ENCODE peak calls at places on chromosomes 3 and 15, in four cellular contexts. M, W, E and T are unnamed samples.

GRCh38 chr3:23819599-23820360 is 14.0 kb downstream of the UBE2E1 start:
- DNase-seq in E (no peak), M (no peak), W (no peak), T (no peak)

GRCh38 chr3:69819283-69819682 is 80.0 kb downstream of the MITF start:
- DNase-seq in E (no peak), W (no peak), M (no peak), T (no peak)

GRCh38 chr3:39915027-39915426 is 105.6 kb downstream of the MYRIP start:
- DNase-seq in M (no peak), W (no peak), E (no peak), T (no peak)

GRCh38 chr3:128554100-128554464 is 61.1 kb upstream of the GATA2 start:
- DNase-seq in W (peak; percentile 19), E (no peak), M (no peak), T (no peak)

GRCh38 chr15:100714034-100714748 is 111.8 kb downstream of the ASB7 start:
- DNase-seq in M (no peak), E (no peak), W (no peak), T (no peak)

GRCh38 chr3:186888569-186888968 is 41.8 kb upstream of the ST6GAL1 start:
- DNase-seq in E (peak; percentile 62), W (no peak), M (no peak), T (no peak)

GRCh38 chr15:85624241-85624855 is 170.4 kb downstream of the KLHL25 start:
- DNase-seq in W (no peak), M (no peak), E (no peak), T (no peak)

GRCh38 chr3:135970500-135971116 is 5.1 kb downstream of the PPP2R3A start:
- DNase-seq in W (no peak), M (no peak), E (no peak), T (no peak)

GRCh38 chr3:112654492-112654891 is 13.5 kb upstream of the CCDC80 start:
- DNase-seq in M (no peak), W (no peak), E (no peak), T (no peak)

GRCh38 chr3:42588625-42589024 is 2.0 kb upstream of the SS18L2 start:
- DNase-seq in W (no peak), M (no peak), E (no peak), T (no peak)

GRCh38 chr15:77292924-77293558 is 126.9 kb downstream of the PEAK1 start:
- DNase-seq in E (no peak), W (no peak), M (no peak), T (no peak)

GRCh38 chr3:66998075-66998898 is at the start of gene KBTBD8:
- DNase-seq in E (peak; percentile 97), M (peak; percentile 98), W (peak; percentile 97), T (peak; percentile 95)

GRCh38 chr15:29268706-29269484 is 727 bp downstream of the NSMCE3 start:
- DNase-seq in E (peak; percentile 28), W (no peak), M (peak; percentile 31), T (peak; percentile 12)

GRCh38 chr15:67127925-67128324 is 62.5 kb downstream of the SMAD3 start:
- DNase-seq in M (no peak), W (no peak), E (no peak), T (no peak)

GRCh38 chr3:48088749-48089466 is 72.7 kb upstream of the MAP4 start:
- DNase-seq in M (peak; percentile 97), E (peak; percentile 95), W (peak; percentile 89), T (peak; percentile 92)

GRCh38 chr15:70375006-70375409 is 277.3 kb upstream of the TLE3 start:
- DNase-seq in W (no peak), E (no peak), M (no peak), T (no peak)

GRCh38 chr3:136772709-136773108 is 20.5 kb upstream of the STAG1 start:
- DNase-seq in W (no peak), E (no peak), M (no peak), T (no peak)

GRCh38 chr3:164832216-164832615 is 246.1 kb downstream of the SI start:
- DNase-seq in M (no peak), W (no peak), E (no peak), T (no peak)

GRCh38 chr3:58333206-58334012 is 717 bp downstream of the PXK start:
- DNase-seq in M (peak; percentile 52), W (no peak), E (no peak), T (peak; percentile 36)

GRCh38 chr3:16460886-16461285 is 52.6 kb downstream of the RFTN1 start:
- DNase-seq in M (no peak), W (no peak), E (no peak), T (no peak)

GRCh38 chr3:111967071-111967470 is 11.8 kb upstream of the ABHD10 start:
- DNase-seq in E (no peak), W (no peak), M (no peak), T (no peak)

GRCh38 chr15:29812384-29812694 is 9.9 kb downstream of the TJP1 start:
- DNase-seq in E (no peak), W (no peak), M (no peak), T (no peak)

GRCh38 chr3:196472286-196472685 is 31.3 kb downstream of the RNF168 start:
- DNase-seq in M (no peak), W (no peak), E (no peak), T (no peak)

GRCh38 chr3:134419214-134419965 is 45.1 kb upstream of the AMOTL2 start:
- DNase-seq in E (no peak), W (peak; percentile 96), M (no peak), T (no peak)

GRCh38 chr3:73592154-73592877 is 32.4 kb downstream of the PDZRN3 start:
- DNase-seq in W (no peak), E (no peak), M (no peak), T (no peak)

GRCh38 chr3:56980798-56981390 is 79.6 kb upstream of the SPATA12 start:
- DNase-seq in E (no peak), W (no peak), M (no peak), T (no peak)

GRCh38 chr3:97911459-97911858 is 60.8 kb downstream of the RIOX2 start:
- DNase-seq in W (no peak), E (no peak), M (no peak), T (no peak)

GRCh38 chr15:33152502-33153109 is 41.9 kb downstream of the FMN1 start:
- DNase-seq in W (no peak), E (no peak), M (no peak), T (no peak)

GRCh38 chr3:139112230-139112558 is 67.5 kb upstream of the PRR23C start:
- DNase-seq in M (no peak), E (no peak), W (no peak), T (no peak)

GRCh38 chr3:21621396-21621695 is 129.7 kb downstream of the ZNF385D start:
- DNase-seq in M (no peak), E (no peak), W (peak; percentile 15), T (no peak)

GRCh38 chr3:77906102-77906709 is 866.3 kb downstream of the ROBO2 start:
- DNase-seq in E (no peak), W (no peak), M (no peak), T (no peak)

GRCh38 chr15:58748787-58749531 is 548 bp downstream of the ADAM10 start:
- DNase-seq in W (peak; percentile 39), E (peak; percentile 60), M (peak; percentile 73), T (peak; percentile 25)

GRCh38 chr3:72058493-72059081 is 273.6 kb upstream of the PROK2 start:
- DNase-seq in E (no peak), M (no peak), W (no peak), T (no peak)

DNA sequence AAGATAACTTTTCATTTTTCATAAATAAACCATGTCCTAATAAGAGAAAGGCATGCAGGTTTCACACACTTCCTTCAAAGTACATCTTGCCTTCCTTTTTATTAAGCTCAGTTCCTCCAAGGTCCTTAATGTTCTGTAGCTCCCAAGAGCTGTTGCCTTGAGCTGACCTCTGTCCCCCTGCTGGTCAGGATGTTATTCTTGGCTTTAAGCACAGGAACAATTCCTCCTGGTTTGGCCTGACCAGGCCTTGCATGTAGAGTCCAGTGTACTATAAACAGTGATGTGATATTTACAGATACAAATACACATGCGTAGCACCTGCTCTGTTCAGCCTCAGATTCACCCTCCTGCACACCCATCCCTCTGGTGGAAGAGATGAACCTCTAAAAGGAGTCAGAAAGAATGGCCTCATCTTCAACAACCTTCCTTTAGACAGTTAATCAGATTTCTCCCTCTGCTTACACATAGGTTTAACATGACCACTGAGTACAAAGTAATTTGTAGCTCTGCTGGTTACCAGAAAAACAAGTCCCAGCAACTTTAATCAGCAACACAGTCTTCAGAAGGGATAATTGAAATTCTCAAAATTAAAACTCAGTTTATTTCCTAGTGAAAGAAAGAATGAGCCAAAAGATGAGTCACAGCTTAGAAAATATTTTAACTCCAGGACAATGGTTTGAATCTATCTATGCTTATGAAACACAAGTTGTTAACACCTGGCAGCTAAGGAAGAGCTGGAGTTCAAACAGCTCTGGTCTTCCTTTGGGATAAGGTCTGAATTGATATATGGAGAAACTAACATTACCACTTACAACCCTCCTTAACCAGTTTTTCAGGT is 46.5 kb downstream of the PTPN9 start:
- DNase-seq in M (peak; percentile 33), W (peak; percentile 57), E (no peak), T (peak; percentile 46)
- TF ChIP-seq ELF4 in M (no peak), W (no peak), E (no peak), T (no peak)

GRCh38 chr3:9901967-9902366 is 681 bp upstream of the IL17RE start:
- DNase-seq in W (no peak), M (no peak), E (no peak), T (no peak)
- TF ChIP-seq ELF4 in W (no peak), M (no peak), E (no peak), T (no peak)

DNA sequence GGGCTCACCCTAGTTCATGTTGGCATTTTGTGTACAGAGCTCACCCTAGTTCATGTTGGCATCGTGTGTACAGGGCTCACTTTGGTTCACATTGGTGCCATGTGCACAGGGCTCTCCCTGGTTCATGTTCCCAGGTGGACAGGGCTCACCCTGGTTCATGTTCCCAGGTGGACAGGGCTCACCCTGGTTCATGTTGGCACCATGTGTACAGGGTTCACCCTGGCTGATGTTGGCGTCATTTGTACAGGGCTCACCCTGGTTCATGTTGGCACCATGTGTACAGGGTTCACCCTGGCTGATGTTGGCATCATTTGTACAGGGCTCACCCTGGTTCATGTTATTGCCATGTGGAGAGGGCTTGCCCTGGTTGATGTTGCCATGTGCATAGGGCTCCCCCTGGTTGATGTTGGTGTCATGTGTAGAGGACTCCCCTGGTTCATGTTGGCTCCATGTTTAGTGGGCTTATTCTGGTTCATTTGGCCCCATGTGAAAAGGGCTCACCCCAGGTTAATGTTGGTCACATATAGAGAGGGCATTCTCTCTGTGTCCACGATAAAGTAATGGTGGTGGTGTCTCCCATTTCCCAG is 31.7 kb upstream of the NR2C2 start:
- DNase-seq in W (no peak), E (no peak), M (no peak), T (no peak)
- TF ChIP-seq ELF4 in W (no peak), E (no peak), M (no peak), T (no peak)

GRCh38 chr3:127212231-127212630 is 19.3 kb downstream of the PRR23E start:
- DNase-seq in E (no peak), W (no peak), M (no peak), T (no peak)
- TF ChIP-seq ELF4 in E (no peak), W (no peak), M (no peak), T (no peak)

DNA sequence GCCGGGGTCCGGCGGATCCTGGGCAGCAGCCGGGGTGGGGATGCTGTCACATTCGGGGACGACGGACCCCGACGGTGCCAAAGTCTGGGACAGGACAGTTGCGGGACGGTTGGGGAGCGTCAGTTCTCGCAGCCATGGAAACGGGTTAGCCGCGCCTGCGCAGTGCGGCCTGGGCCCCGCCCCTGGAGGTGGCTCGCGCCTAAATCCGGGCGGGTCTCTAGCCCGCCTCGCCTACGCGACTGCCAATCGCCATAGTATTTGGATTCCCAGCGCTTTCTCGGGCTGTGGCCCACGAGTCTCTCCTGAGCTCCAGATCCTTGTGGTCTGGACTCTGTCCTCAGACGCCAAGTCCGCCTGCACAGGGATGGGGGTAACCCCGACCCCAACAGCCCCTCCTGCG is at the start of gene ZMYND10:
- DNase-seq in W (no peak), M (peak; percentile 89), E (peak; percentile 67), T (peak; percentile 54)
- TF ChIP-seq ELF4 in W (no peak), M (no peak), E (no peak), T (no peak)

GRCh38 chr3:35120026-35120425 is 519.3 kb upstream of the ARPP21 start:
- DNase-seq in E (no peak), W (no peak), M (no peak), T (no peak)
- TF ChIP-seq ELF4 in E (no peak), W (no peak), M (no peak), T (no peak)